ENCODE peak calls at places on chromosomes 5 and 9, in six cellular contexts. C is left kidney; O is A549; B is activated T-helper 1 cell treated with anti-CD3 and anti-CD28 coated beads, Interleukin-2, amount 50 U/mL, for 16 hours; Y is stimulated activated CD4-positive, alpha-beta T cell treated with anti-CD3 and anti-CD28 coated beads, TNF-alpha, amount 100 ng/mL, for 1 hour; E is GOT3. R is an unnamed sample.
A peak's percentile ranks its signal among the peaks of the same experiment; 100 is the strongest.

GRCh38 chr9:22010881-22011625 is 1.9 kb upstream of the CDKN2B start:
- DNase-seq in B (no peak), O (no peak), E (no peak), Y (no peak), C (peak; percentile 92), R (peak; percentile 70)

GRCh38 chr9:37972346-37972745 is 68.4 kb upstream of the SLC25A51 start:
- DNase-seq in O (no peak), B (no peak), C (no peak), Y (no peak), E (no peak), R (no peak)

GRCh38 chr9:86487222-86487841 is 133.1 kb upstream of the TUT7 start:
- DNase-seq in C (peak; percentile 91), E (no peak), Y (no peak), O (peak; percentile 44), B (no peak), R (peak; percentile 68)

GRCh38 chr9:81408951-81409350 is 280.4 kb downstream of the TLE1 start:
- DNase-seq in C (no peak), O (no peak), E (no peak), B (no peak), Y (no peak), R (no peak)

GRCh38 chr9:110967196-110967595 is 71.1 kb downstream of the LPAR1 start:
- DNase-seq in B (no peak), E (no peak), O (no peak), Y (no peak), C (no peak), R (no peak)

GRCh38 chr5:1882337-1883119 is at the start of gene IRX4:
- DNase-seq in Y (no peak), O (peak; percentile 64), E (no peak), B (no peak), C (no peak), R (no peak)

GRCh38 chr9:32260481-32260880 is 124.0 kb upstream of the ACO1 start:
- DNase-seq in C (peak; percentile 92), Y (no peak), B (no peak), O (no peak), E (no peak), R (no peak)

GRCh38 chr5:55159763-55160492 is at the start of gene GPX8:
- DNase-seq in Y (no peak), E (no peak), B (no peak), C (peak; percentile 95), O (peak; percentile 76), R (peak; percentile 74)

GRCh38 chr5:157290981-157291711 is 25.2 kb downstream of the CYFIP2 start:
- DNase-seq in Y (no peak), O (peak; percentile 54), B (no peak), E (no peak), C (peak; percentile 81), R (no peak)

GRCh38 chr5:106574820-106575219 is 1095.9 kb downstream of the EFNA5 start:
- DNase-seq in O (no peak), C (no peak), Y (no peak), B (no peak), E (no peak), R (no peak)

GRCh38 chr5:37955748-37956147 is 115.9 kb upstream of the GDNF start:
- DNase-seq in C (no peak), Y (no peak), O (no peak), B (no peak), E (no peak), R (no peak)

R was measured in iPS-NIHi11.